ENCODE peak calls at places on chromosomes 13 and 19, in four cellular contexts. R is body of pancreas, X is retinal pigment epithelial cell, M is tibial nerve. B is an unnamed sample.

GRCh38 chr13:41361501-41361900 is 50.4 kb downstream of the NAA16 start:
- DNase-seq in R (no peak), X (no peak), M (no peak), B (no peak)

GRCh38 chr19:9000933-9001332 is 9.3 kb downstream of the MUC16 start:
- DNase-seq in R (no peak), X (no peak), M (no peak), B (no peak)

GRCh38 chr19:33267706-33268105 is 34.6 kb downstream of the CEBPA start:
- DNase-seq in R (no peak), X (no peak), M (no peak), B (no peak)

GRCh38 chr13:26538363-26539317 is 18.8 kb upstream of the WASF3 start:
- DNase-seq in R (no peak), X (no peak), M (no peak), B (peak)

GRCh38 chr13:105611424-105611823 is 924.0 kb downstream of the EFNB2 start:
- DNase-seq in R (no peak), X (peak), M (no peak), B (no peak)

GRCh38 chr19:37505958-37506386 is 767 bp upstream of the ZNF793 start:
- DNase-seq in R (no peak), X (no peak), M (no peak), B (no peak)

GRCh38 chr13:60619461-60619860 is 222.4 kb downstream of the TDRD3 start:
- DNase-seq in R (no peak), X (no peak), M (no peak), B (no peak)

GRCh38 chr19:906480-906879 is 6.5 kb downstream of the R3HDM4 start:
- DNase-seq in R (no peak), X (no peak), M (no peak), B (no peak)

GRCh38 chr19:18855647-18856384 is 24.1 kb downstream of the UPF1 start:
- DNase-seq in R (no peak), X (no peak), M (no peak), B (no peak)

GRCh38 chr19:58515259-58515658 is 3.5 kb upstream of the SLC27A5 start:
- DNase-seq in R (no peak), X (no peak), M (no peak), B (no peak)

GRCh38 chr13:25571237-25571636 is 199.5 kb downstream of the ATP8A2 start:
- DNase-seq in R (no peak), X (no peak), M (no peak), B (no peak)

GRCh38 chr13:59477011-59477410 is 686.7 kb downstream of the DIAPH3 start:
- DNase-seq in R (no peak), X (no peak), M (no peak), B (peak)

GRCh38 chr19:447064-447426 is 13.8 kb downstream of the SHC2 start:
- DNase-seq in R (no peak), X (no peak), M (no peak), B (no peak)

GRCh38 chr13:42492372-42492920 is 81.5 kb upstream of the TNFSF11 start:
- DNase-seq in R (no peak), X (no peak), M (no peak), B (no peak)

GRCh38 chr13:67043901-67044300 is 186.2 kb downstream of the PCDH9 start:
- DNase-seq in R (no peak), X (peak), M (no peak), B (no peak)

GRCh38 chr13:25249001-25249543 is 38.2 kb downstream of the MTMR6 start:
- DNase-seq in R (no peak), X (no peak), M (peak), B (peak)

GRCh38 chr19:827710-828321 is at the start of gene AZU1:
- DNase-seq in R (no peak), X (no peak), M (no peak), B (no peak)

GRCh38 chr19:55114566-55115145 is 2.8 kb downstream of the PPP1R12C start:
- DNase-seq in R (no peak), X (no peak), M (no peak), B (no peak)

GRCh38 chr19:3073159-3073563 is 10.9 kb upstream of the TLE5 start:
- DNase-seq in R (peak), X (peak), M (no peak), B (peak)

GRCh38 chr19:45815501-45816216 is 551 bp upstream of the RSPH6A start:
- DNase-seq in R (no peak), X (no peak), M (no peak), B (peak)